ENCODE peak calls at places on chromosomes 11 and 22, in four cellular contexts. One of them, this sample, is unnamed.

GRCh38 chr11:121723261-121723741 is 270.5 kb upstream of the SORL1-AS1 start:
- DNase-seq in NCI-H1436: no peak
- DNase-seq in brain microvascular endothelial cell: peak; percentile 3
- DNase-seq in left lung: no peak
- DNase-seq in this sample: no peak

GRCh38 chr22:32600184-32600583 is 125.6 kb downstream of the FBXO7 start:
- DNase-seq in NCI-H1436: no peak
- DNase-seq in brain microvascular endothelial cell: no peak
- DNase-seq in left lung: no peak
- DNase-seq in this sample: no peak

GRCh38 chr11:35347921-35348331 is 71.4 kb downstream of the SLC1A2 start:
- DNase-seq in left lung: no peak
- DNase-seq in brain microvascular endothelial cell: no peak
- DNase-seq in NCI-H1436: no peak
- DNase-seq in this sample: no peak

GRCh38 chr22:27512283-27512761 is 289.2 kb downstream of the MN1 start:
- DNase-seq in NCI-H1436: no peak
- DNase-seq in brain microvascular endothelial cell: peak; percentile 97
- DNase-seq in left lung: peak; percentile 65
- DNase-seq in this sample: peak; percentile 13

GRCh38 chr11:112525270-112525669 is 264.6 kb upstream of the PLET1 start:
- DNase-seq in NCI-H1436: no peak
- DNase-seq in brain microvascular endothelial cell: no peak
- DNase-seq in left lung: peak; percentile 45
- DNase-seq in this sample: no peak

GRCh38 chr11:7666292-7666866 is 6.9 kb downstream of the CYB5R2 start:
- DNase-seq in brain microvascular endothelial cell: no peak
- DNase-seq in NCI-H1436: no peak
- DNase-seq in left lung: no peak
- DNase-seq in this sample: no peak

GRCh38 chr11:27187075-27187847 is 146.6 kb downstream of the BBOX1 start:
- DNase-seq in brain microvascular endothelial cell: no peak
- DNase-seq in left lung: no peak
- DNase-seq in NCI-H1436: no peak
- DNase-seq in this sample: no peak

GRCh38 chr11:61683961-61684869 is 4.0 kb downstream of the DAGLA start:
- DNase-seq in NCI-H1436: no peak
- DNase-seq in left lung: no peak
- DNase-seq in brain microvascular endothelial cell: no peak
- DNase-seq in this sample: no peak

GRCh38 chr22:31098633-31099110 is 8.7 kb downstream of the SELENOM start:
- DNase-seq in NCI-H1436: no peak
- DNase-seq in left lung: no peak
- DNase-seq in brain microvascular endothelial cell: no peak
- DNase-seq in this sample: no peak

GRCh38 chr11:35236667-35237003 is 97.7 kb downstream of the CD44 start:
- DNase-seq in NCI-H1436: no peak
- DNase-seq in brain microvascular endothelial cell: peak; percentile 65
- DNase-seq in left lung: no peak
- DNase-seq in this sample: no peak

GRCh38 chr22:35811670-35812069 is 94.0 kb downstream of the APOL5 start:
- DNase-seq in left lung: no peak
- DNase-seq in NCI-H1436: no peak
- DNase-seq in brain microvascular endothelial cell: no peak
- DNase-seq in this sample: no peak